ENCODE peak calls at places on chromosomes 13 and 19, in ten cellular contexts. One of them, this sample, is unnamed.

GRCh38 chr19:33064778-33065550 is at the start of gene RHPN2:
- DNase-seq in mesenchymal stem cell: peak; percentile 78
- DNase-seq in fibroblast of lung: peak; percentile 66
- DNase-seq in adrenal gland: no peak
- DNase-seq in neural progenitor cell: peak; percentile 91
- DNase-seq in MM.1S: peak; percentile 81
- DNase-seq in aorta: peak; percentile 77
- DNase-seq in lung: peak; percentile 58
- DNase-seq in PC-3: peak; percentile 66
- DNase-seq in neuronal stem cell: peak; percentile 69
- DNase-seq in this sample: peak; percentile 87

GRCh38 chr13:35789335-35790166 is 313.1 kb upstream of the MAB21L1 start:
- DNase-seq in mesenchymal stem cell: peak; percentile 18
- DNase-seq in fibroblast of lung: peak; percentile 62
- DNase-seq in adrenal gland: no peak
- DNase-seq in neural progenitor cell: peak; percentile 77
- DNase-seq in MM.1S: peak; percentile 22
- DNase-seq in aorta: no peak
- DNase-seq in lung: no peak
- DNase-seq in PC-3: peak; percentile 52
- DNase-seq in neuronal stem cell: peak; percentile 40
- DNase-seq in this sample: no peak

GRCh38 chr19:6476155-6476895 is 5.3 kb downstream of the DENND1C start:
- DNase-seq in mesenchymal stem cell: peak; percentile 53
- DNase-seq in fibroblast of lung: peak; percentile 37
- DNase-seq in adrenal gland: peak; percentile 96
- DNase-seq in neural progenitor cell: peak; percentile 99
- DNase-seq in MM.1S: peak; percentile 23
- DNase-seq in aorta: peak; percentile 81
- DNase-seq in lung: peak; percentile 85
- DNase-seq in PC-3: peak; percentile 68
- DNase-seq in neuronal stem cell: peak; percentile 98
- DNase-seq in this sample: peak; percentile 94

GRCh38 chr19:33000510-33000909 is 28.5 kb downstream of the FAAP24 start:
- DNase-seq in mesenchymal stem cell: no peak
- DNase-seq in fibroblast of lung: no peak
- DNase-seq in adrenal gland: no peak
- DNase-seq in neural progenitor cell: no peak
- DNase-seq in MM.1S: no peak
- DNase-seq in aorta: no peak
- DNase-seq in lung: no peak
- DNase-seq in PC-3: no peak
- DNase-seq in neuronal stem cell: no peak
- DNase-seq in this sample: no peak

GRCh38 chr13:102863590-102863989 is 17.8 kb downstream of the ERCC5 start:
- DNase-seq in mesenchymal stem cell: no peak
- DNase-seq in fibroblast of lung: no peak
- DNase-seq in adrenal gland: peak; percentile 67
- DNase-seq in neural progenitor cell: no peak
- DNase-seq in MM.1S: no peak
- DNase-seq in aorta: no peak
- DNase-seq in lung: no peak
- DNase-seq in PC-3: no peak
- DNase-seq in neuronal stem cell: no peak
- DNase-seq in this sample: no peak

GRCh38 chr19:12802267-12803106 is 618 bp downstream of the THSD8 start:
- DNase-seq in mesenchymal stem cell: no peak
- DNase-seq in fibroblast of lung: no peak
- DNase-seq in adrenal gland: peak; percentile 68
- DNase-seq in neural progenitor cell: no peak
- DNase-seq in MM.1S: no peak
- DNase-seq in aorta: no peak
- DNase-seq in lung: no peak
- DNase-seq in PC-3: peak; percentile 38
- DNase-seq in neuronal stem cell: no peak
- DNase-seq in this sample: no peak

GRCh38 chr19:6711078-6711361 is 9.4 kb downstream of the C3 start:
- DNase-seq in mesenchymal stem cell: no peak
- DNase-seq in fibroblast of lung: no peak
- DNase-seq in adrenal gland: no peak
- DNase-seq in neural progenitor cell: no peak
- DNase-seq in MM.1S: no peak
- DNase-seq in aorta: no peak
- DNase-seq in lung: no peak
- DNase-seq in PC-3: no peak
- DNase-seq in neuronal stem cell: no peak
- DNase-seq in this sample: no peak

GRCh38 chr19:19817357-19817756 is 4.2 kb downstream of the ZNF506 start:
- DNase-seq in mesenchymal stem cell: no peak
- DNase-seq in fibroblast of lung: no peak
- DNase-seq in adrenal gland: no peak
- DNase-seq in neural progenitor cell: no peak
- DNase-seq in MM.1S: no peak
- DNase-seq in aorta: no peak
- DNase-seq in lung: no peak
- DNase-seq in PC-3: no peak
- DNase-seq in neuronal stem cell: no peak
- DNase-seq in this sample: no peak

DNA sequence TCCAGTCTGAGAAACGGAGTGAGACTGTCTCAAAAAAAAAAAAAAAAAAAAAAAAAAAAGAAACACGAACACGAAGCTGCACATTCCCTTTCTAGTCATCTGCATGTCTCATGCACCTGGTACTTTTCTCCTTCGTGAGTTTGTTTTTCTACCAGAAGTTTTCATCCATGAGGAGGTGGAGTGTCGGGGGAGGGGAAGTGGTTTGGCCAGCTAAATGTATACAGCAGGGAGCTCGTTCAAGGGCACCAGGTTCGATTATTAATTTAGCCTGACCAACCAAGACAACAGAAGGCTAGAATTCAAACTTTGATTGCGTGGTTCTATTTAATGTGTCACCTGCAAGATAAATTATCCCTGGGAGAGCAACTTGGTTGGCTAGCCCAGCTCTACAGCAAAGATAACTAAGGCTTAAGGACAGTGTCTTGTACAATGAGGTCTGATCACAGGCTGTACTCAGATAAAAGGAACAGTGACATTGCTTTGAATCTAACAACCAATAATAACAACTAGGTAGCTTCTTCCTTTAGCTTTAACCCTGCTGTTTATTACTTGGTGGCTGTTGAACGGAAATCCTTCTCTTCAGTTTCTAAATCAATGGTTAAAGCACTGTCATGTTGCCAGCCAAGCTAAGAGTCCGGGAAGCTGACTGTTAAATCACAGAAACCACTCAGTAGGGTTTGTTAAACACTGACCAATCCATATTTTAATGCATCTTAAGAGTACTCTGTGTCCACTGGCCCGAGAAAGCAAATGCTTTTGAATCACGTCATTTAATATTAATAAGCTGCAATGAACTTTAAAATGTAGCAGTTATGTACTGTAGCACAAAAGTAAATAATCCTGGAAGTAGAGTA is 98.4 kb upstream of the STARD13 start:
- DNase-seq in mesenchymal stem cell: no peak
- DNase-seq in fibroblast of lung: peak; percentile 14
- DNase-seq in adrenal gland: no peak
- DNase-seq in neural progenitor cell: no peak
- DNase-seq in MM.1S: no peak
- DNase-seq in aorta: no peak
- DNase-seq in lung: no peak
- DNase-seq in PC-3: no peak
- DNase-seq in neuronal stem cell: no peak
- DNase-seq in this sample: no peak
- H3K27ac ChIP-seq in mesenchymal stem cell: no peak overlapping the region
- H3K27ac ChIP-seq in fibroblast of lung: no peak overlapping the region
- H3K27ac ChIP-seq in adrenal gland: no peak overlapping the region
- H3K27ac ChIP-seq in neural progenitor cell: no peak overlapping the region
- H3K27ac ChIP-seq in MM.1S: no peak overlapping the region
- H3K27ac ChIP-seq in aorta: no peak overlapping the region
- H3K27ac ChIP-seq in lung: no peak overlapping the region
- H3K27ac ChIP-seq in PC-3: no peak overlapping the region
- H3K27ac ChIP-seq in neuronal stem cell: no peak overlapping the region
- H3K27ac ChIP-seq in this sample: no peak overlapping the region

GRCh38 chr19:10782795-10783194 is 53.2 kb downstream of the TMED1 start:
- DNase-seq in mesenchymal stem cell: no peak
- DNase-seq in fibroblast of lung: no peak
- DNase-seq in adrenal gland: no peak
- DNase-seq in neural progenitor cell: no peak
- DNase-seq in MM.1S: no peak
- DNase-seq in aorta: no peak
- DNase-seq in lung: no peak
- DNase-seq in PC-3: no peak
- DNase-seq in neuronal stem cell: no peak
- DNase-seq in this sample: no peak

GRCh38 chr19:10773969-10774368 is 56.1 kb downstream of the DNM2 start:
- DNase-seq in mesenchymal stem cell: no peak
- DNase-seq in fibroblast of lung: no peak
- DNase-seq in adrenal gland: no peak
- DNase-seq in neural progenitor cell: no peak
- DNase-seq in MM.1S: peak; percentile 25
- DNase-seq in aorta: no peak
- DNase-seq in lung: no peak
- DNase-seq in PC-3: peak; percentile 90
- DNase-seq in neuronal stem cell: no peak
- DNase-seq in this sample: no peak

GRCh38 chr19:10774893-10775292 is 57.0 kb downstream of the DNM2 start:
- DNase-seq in mesenchymal stem cell: no peak
- DNase-seq in fibroblast of lung: no peak
- DNase-seq in adrenal gland: no peak
- DNase-seq in neural progenitor cell: no peak
- DNase-seq in MM.1S: no peak
- DNase-seq in aorta: no peak
- DNase-seq in lung: no peak
- DNase-seq in PC-3: no peak
- DNase-seq in neuronal stem cell: no peak
- DNase-seq in this sample: no peak

GRCh38 chr19:10780368-10780767 is 55.6 kb downstream of the TMED1 start:
- DNase-seq in mesenchymal stem cell: peak; percentile 93
- DNase-seq in fibroblast of lung: peak; percentile 72
- DNase-seq in adrenal gland: peak; percentile 79
- DNase-seq in neural progenitor cell: no peak
- DNase-seq in MM.1S: no peak
- DNase-seq in aorta: no peak
- DNase-seq in lung: peak; percentile 65
- DNase-seq in PC-3: no peak
- DNase-seq in neuronal stem cell: no peak
- DNase-seq in this sample: peak; percentile 42

DNA sequence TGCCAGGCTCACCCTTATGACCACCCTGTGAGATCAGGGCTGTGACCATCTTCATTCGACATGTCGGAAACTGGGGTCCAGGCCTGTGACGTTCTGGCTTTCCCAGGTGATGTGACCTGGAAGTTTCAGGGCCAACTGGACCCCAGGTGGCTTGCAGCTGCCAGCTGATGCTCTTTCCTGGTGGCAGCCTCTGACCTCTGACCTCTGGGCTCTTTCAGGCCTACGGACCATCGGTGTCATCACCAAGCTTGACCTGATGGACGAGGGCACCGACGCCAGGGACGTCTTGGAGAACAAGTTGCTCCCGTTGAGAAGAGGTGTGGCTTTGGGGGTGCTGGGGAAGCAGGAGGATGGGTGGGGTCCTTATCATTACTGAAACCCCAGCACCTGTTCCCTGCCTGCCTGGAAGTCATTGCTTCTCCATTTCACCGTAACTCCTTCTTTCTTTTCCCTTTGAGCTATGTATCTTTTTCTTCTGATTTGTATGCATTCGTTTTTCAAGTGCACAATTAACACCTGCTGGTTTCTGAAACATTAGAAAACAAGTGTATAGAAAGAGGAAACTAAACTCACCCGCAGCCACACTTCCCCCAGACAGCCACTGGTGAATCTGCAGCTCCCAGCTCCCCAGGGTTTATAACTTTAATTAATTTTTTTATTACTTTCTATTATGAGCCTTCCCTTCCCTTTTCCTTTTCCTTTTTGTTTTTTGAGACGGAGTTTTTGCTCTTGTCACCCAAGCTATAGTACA is 58.9 kb downstream of the TMED1 start:
- DNase-seq in mesenchymal stem cell: no peak
- DNase-seq in fibroblast of lung: no peak
- DNase-seq in adrenal gland: no peak
- DNase-seq in neural progenitor cell: no peak
- DNase-seq in MM.1S: peak; percentile 50
- DNase-seq in aorta: no peak
- DNase-seq in lung: no peak
- DNase-seq in PC-3: no peak
- DNase-seq in neuronal stem cell: no peak
- DNase-seq in this sample: peak; percentile 26
- H3K36me3 ChIP-seq in mesenchymal stem cell: peaks cover 76% of the 10 kb centered on the region
- H3K36me3 ChIP-seq in fibroblast of lung: peaks cover 13% of the 10 kb centered on the region
- H3K36me3 ChIP-seq in adrenal gland: peaks cover 94% of the 10 kb centered on the region
- H3K36me3 ChIP-seq in neural progenitor cell: peaks cover 4% of the 10 kb centered on the region
- H3K36me3 ChIP-seq in MM.1S: peaks cover 5% of the 10 kb centered on the region
- H3K36me3 ChIP-seq in aorta: peaks cover 12% of the 10 kb centered on the region
- H3K36me3 ChIP-seq in lung: peaks cover 44% of the 10 kb centered on the region
- H3K36me3 ChIP-seq in PC-3: peaks cover 63% of the 10 kb centered on the region
- H3K36me3 ChIP-seq in neuronal stem cell: peaks cover 39% of the 10 kb centered on the region
- H3K36me3 ChIP-seq in this sample: peaks cover 71% of the 10 kb centered on the region

DNA sequence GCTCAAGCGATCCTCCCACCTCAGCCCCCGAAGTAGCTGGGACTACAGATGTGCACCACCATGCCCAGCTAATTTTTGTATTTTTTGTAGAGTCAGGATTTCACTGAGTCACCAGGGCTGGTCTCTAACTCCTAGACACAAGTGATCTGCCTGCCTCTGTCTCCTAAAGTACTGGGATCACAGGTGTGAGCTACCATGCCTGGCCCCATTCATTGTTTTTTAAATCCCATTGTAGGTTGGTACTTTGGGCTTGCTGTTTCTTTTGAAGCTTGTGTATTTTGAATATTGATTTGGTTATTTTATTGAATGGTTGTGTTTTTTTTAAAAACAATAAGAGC is 26.7 kb downstream of the ZMYM2 start:
- DNase-seq in mesenchymal stem cell: no peak
- DNase-seq in fibroblast of lung: no peak
- DNase-seq in adrenal gland: no peak
- DNase-seq in neural progenitor cell: no peak
- DNase-seq in MM.1S: no peak
- DNase-seq in aorta: no peak
- DNase-seq in lung: no peak
- DNase-seq in PC-3: no peak
- DNase-seq in neuronal stem cell: no peak
- DNase-seq in this sample: no peak
- H3K27ac ChIP-seq in mesenchymal stem cell: peak overlapping the region; percentile 5
- H3K27ac ChIP-seq in fibroblast of lung: no peak overlapping the region
- H3K27ac ChIP-seq in adrenal gland: no peak overlapping the region
- H3K27ac ChIP-seq in neural progenitor cell: peak overlapping the region; percentile 14
- H3K27ac ChIP-seq in MM.1S: no peak overlapping the region
- H3K27ac ChIP-seq in aorta: no peak overlapping the region
- H3K27ac ChIP-seq in lung: no peak overlapping the region
- H3K27ac ChIP-seq in PC-3: no peak overlapping the region
- H3K27ac ChIP-seq in neuronal stem cell: no peak overlapping the region
- H3K27ac ChIP-seq in this sample: no peak overlapping the region

DNA sequence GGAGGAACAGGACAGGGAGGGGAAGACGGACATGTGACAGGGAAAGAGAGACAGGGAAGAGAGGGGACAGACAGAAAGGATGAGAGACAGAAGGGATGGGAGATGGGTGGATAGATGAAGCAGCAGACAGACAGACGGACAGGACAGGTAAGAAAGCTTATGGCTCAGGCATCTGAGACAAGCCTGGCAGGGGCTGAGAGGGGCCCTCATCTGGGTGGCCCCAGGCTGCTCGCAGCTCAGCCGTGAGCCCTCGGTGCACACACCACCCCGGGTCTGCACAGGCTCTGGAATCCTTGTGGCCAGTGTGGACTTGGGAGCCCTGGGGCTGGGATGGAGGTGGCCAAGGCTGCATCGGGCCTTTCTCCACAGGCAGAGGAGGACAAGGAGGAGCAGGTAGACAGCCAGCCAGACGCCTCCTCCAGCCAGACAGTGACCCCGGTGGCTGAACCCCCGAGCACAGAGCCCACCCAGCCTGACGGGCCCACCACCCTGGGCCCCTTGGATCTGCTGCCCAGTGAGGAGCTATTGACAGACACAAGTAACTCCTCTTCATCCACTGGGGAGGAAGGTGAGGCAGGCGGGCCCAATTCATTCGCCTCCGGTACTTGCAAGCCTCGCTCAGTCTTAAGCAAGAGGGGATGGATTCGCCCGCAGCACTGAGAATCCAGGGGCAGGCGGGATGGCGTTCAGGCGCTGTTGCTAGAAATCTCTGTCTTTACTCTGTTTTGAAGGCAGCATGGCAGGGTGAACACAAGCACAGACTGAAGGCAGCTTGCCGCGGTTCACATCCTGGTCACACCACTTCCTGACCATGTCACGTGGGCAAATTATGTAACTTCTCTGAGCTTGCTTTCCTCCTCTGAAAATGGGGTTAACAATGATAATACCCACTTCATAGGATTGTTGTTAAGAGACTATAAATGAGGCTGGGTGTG is 14.0 kb downstream of the GRAMD1A start:
- DNase-seq in mesenchymal stem cell: no peak
- DNase-seq in fibroblast of lung: no peak
- DNase-seq in adrenal gland: no peak
- DNase-seq in neural progenitor cell: no peak
- DNase-seq in MM.1S: no peak
- DNase-seq in aorta: no peak
- DNase-seq in lung: no peak
- DNase-seq in PC-3: no peak
- DNase-seq in neuronal stem cell: no peak
- DNase-seq in this sample: peak; percentile 50
- H3K36me3 ChIP-seq in mesenchymal stem cell: peaks cover 73% of the 10 kb centered on the region
- H3K36me3 ChIP-seq in fibroblast of lung: peaks cover 36% of the 10 kb centered on the region
- H3K36me3 ChIP-seq in adrenal gland: peaks cover 83% of the 10 kb centered on the region
- H3K36me3 ChIP-seq in neural progenitor cell: no peaks in the 10 kb centered on the region
- H3K36me3 ChIP-seq in MM.1S: no peaks in the 10 kb centered on the region
- H3K36me3 ChIP-seq in aorta: no peaks in the 10 kb centered on the region
- H3K36me3 ChIP-seq in lung: peaks cover 70% of the 10 kb centered on the region
- H3K36me3 ChIP-seq in PC-3: no peaks in the 10 kb centered on the region
- H3K36me3 ChIP-seq in neuronal stem cell: peaks cover 65% of the 10 kb centered on the region
- H3K36me3 ChIP-seq in this sample: no peaks in the 10 kb centered on the region

This sample was measured in transverse colon.